ENCODE peak calls at places on chromosomes 12 and 14, in six cellular contexts. G, B, Y, V, K and N are unnamed samples. For H3K4me1, the result is how much of the 10 kb centered on the place peaks cover.

GRCh38 chr14:101068958-101069549 is 165.5 kb upstream of the RTL1 start:
- DNase-seq in B (no peak), V (no peak), G (no peak), K (no peak), Y (no peak), N (no peak)

GRCh38 chr14:94689218-94689984 is 77.2 kb downstream of the SERPINA3 start:
- DNase-seq in K (peak), Y (peak), V (peak), B (no peak), G (no peak), N (peak)

GRCh38 chr12:96368233-96368632 is 32.0 kb downstream of the CDK17 start:
- DNase-seq in G (no peak), B (no peak), V (no peak), K (no peak), Y (peak), N (no peak)

GRCh38 chr12:90829044-90829443 is 125.9 kb downstream of the CCER1 start:
- DNase-seq in B (no peak), V (no peak), G (no peak), Y (no peak), K (no peak), N (no peak)

GRCh38 chr12:92927436-92928116 is 1.5 kb downstream of the EEA1 start:
- DNase-seq in G (no peak), B (no peak), K (peak), V (peak), Y (no peak), N (no peak)

GRCh38 chr12:68001486-68002466 is 12.5 kb downstream of the IFNG-AS1 start:
- DNase-seq in B (no peak), K (peak), V (no peak), Y (peak), G (no peak), N (no peak)

GRCh38 chr14:100535287-100536131 is 51.7 kb downstream of the BEGAIN start:
- DNase-seq in G (no peak), B (peak), Y (no peak), K (no peak), V (no peak), N (peak)

GRCh38 chr12:122116707-122117535 is 38.4 kb downstream of the MLXIP start:
- DNase-seq in V (no peak), Y (no peak), G (no peak), B (no peak), K (no peak), N (peak)

GRCh38 chr12:104643921-104644669 is 187.3 kb downstream of the CHST11 start:
- DNase-seq in V (no peak), K (no peak), B (no peak), G (no peak), Y (no peak), N (peak)

GRCh38 chr12:31650927-31651326 is 8.6 kb upstream of the ETFBKMT start:
- DNase-seq in K (no peak), V (no peak), B (no peak), G (no peak), Y (no peak), N (peak)

GRCh38 chr14:93789366-93790130 is 1.3 kb upstream of the PRIMA1 start:
- DNase-seq in B (no peak), K (no peak), V (no peak), G (no peak), Y (peak), N (no peak)

GRCh38 chr12:47549258-47549657 is 156.6 kb downstream of the RPAP3 start:
- DNase-seq in B (no peak), V (no peak), Y (no peak), G (no peak), K (no peak), N (no peak)

GRCh38 chr12:112183591-112184021 is 58.2 kb downstream of the TRAFD1 start:
- DNase-seq in K (no peak), V (no peak), B (no peak), G (no peak), Y (no peak), N (no peak)

GRCh38 chr12:88266851-88267360 is 124.8 kb downstream of the TMTC3 start:
- DNase-seq in G (no peak), K (no peak), Y (no peak), B (no peak), V (no peak), N (no peak)

GRCh38 chr12:66241061-66242043 is 52.3 kb downstream of the IRAK3 start:
- DNase-seq in V (no peak), B (no peak), K (peak), Y (no peak), G (no peak), N (no peak)

GRCh38 chr12:98743362-98743953 is 98.4 kb downstream of the APAF1 start:
- DNase-seq in B (no peak), G (no peak), K (peak), V (peak), Y (peak), N (peak)

GRCh38 chr14:102493585-102493984 is 16.0 kb downstream of the ANKRD9 start:
- DNase-seq in Y (no peak), K (no peak), V (no peak), B (no peak), G (no peak), N (no peak)

GRCh38 chr12:70852416-70853150 is 68.0 kb downstream of the PTPRR start:
- DNase-seq in Y (no peak), B (no peak), G (no peak), V (no peak), K (no peak), N (no peak)

GRCh38 chr14:23132970-23133369 is 13.9 kb upstream of the CEBPE start:
- DNase-seq in B (no peak), Y (no peak), G (no peak), V (no peak), K (no peak), N (no peak)

GRCh38 chr12:100987552-100988277 is 193.1 kb downstream of the ANO4 start:
- DNase-seq in K (peak), G (no peak), B (no peak), V (peak), Y (peak), N (peak)

GRCh38 chr12:94689646-94690036 is 39.3 kb upstream of the TMCC3 start:
- DNase-seq in G (no peak), V (no peak), K (no peak), B (no peak), Y (no peak), N (no peak)

DNA sequence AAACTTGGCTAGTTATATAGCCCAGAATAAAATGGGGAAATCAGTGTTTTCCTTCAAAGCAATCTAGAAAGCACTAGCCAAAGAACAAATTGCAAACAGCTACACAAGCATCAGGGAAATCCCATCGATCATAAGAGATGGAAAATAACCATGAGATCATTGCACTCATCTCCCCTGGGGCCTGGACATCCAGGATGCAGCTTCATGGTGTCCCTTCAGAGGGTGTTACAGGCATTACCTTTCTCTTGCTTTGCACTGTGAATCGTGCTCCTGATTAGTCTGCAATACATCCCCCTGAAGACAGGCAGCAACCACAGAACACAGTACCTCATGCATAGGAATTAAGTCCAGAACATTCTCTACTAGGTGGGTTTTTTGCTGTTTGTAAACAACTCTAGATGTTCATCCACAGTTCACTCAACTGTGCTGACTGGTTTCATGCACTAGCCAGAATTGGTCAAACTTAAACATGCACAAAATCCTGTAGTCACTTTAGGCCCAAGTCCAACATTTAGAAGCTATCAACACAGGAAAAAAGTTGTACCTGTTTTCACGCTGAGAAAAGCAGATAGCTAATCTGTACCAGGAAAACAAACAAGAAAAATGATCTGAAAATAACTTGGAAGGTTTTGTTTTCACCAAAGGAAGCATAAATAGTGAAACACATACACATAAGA is 120.1 kb downstream of the ZFP36L1 start:
- DNase-seq in K (no peak), G (no peak), B (no peak), Y (no peak), V (no peak), N (no peak)
- H3K4me1 ChIP-seq in K (under half), G (under half), B (under half), Y (under half), V (under half), N (half or more)

GRCh38 chr12:6363010-6363329 is 12.4 kb downstream of the SCNN1A start:
- DNase-seq in B (no peak), V (no peak), G (no peak), Y (no peak), K (no peak), N (no peak)

GRCh38 chr12:6361834-6362233 is 13.5 kb downstream of the SCNN1A start:
- DNase-seq in V (peak), B (no peak), K (no peak), Y (no peak), G (no peak), N (peak)

GRCh38 chr12:6362383-6362782 is 13.0 kb downstream of the SCNN1A start:
- DNase-seq in G (no peak), V (no peak), K (no peak), Y (no peak), B (no peak), N (no peak)

GRCh38 chr12:6364037-6364360 is 11.4 kb downstream of the SCNN1A start:
- DNase-seq in K (no peak), V (no peak), Y (no peak), B (no peak), G (no peak), N (no peak)

GRCh38 chr12:6363330-6364036 is 11.9 kb downstream of the SCNN1A start:
- DNase-seq in K (peak), V (peak), B (peak), G (no peak), Y (peak), N (peak)
- TF ChIP-seq CTCF in K (no peak), V (peak), B (no peak), G (no peak), Y (no peak), N (peak)

GRCh38 chr12:132497514-132498405 is 7.8 kb downstream of the FBRSL1 start:
- DNase-seq in B (no peak), K (no peak), G (no peak), V (no peak), Y (no peak), N (no peak)
- H3K4me1 ChIP-seq in B (half or more), K (under half), G (under half), V (under half), Y (under half), N (half or more)

DNA sequence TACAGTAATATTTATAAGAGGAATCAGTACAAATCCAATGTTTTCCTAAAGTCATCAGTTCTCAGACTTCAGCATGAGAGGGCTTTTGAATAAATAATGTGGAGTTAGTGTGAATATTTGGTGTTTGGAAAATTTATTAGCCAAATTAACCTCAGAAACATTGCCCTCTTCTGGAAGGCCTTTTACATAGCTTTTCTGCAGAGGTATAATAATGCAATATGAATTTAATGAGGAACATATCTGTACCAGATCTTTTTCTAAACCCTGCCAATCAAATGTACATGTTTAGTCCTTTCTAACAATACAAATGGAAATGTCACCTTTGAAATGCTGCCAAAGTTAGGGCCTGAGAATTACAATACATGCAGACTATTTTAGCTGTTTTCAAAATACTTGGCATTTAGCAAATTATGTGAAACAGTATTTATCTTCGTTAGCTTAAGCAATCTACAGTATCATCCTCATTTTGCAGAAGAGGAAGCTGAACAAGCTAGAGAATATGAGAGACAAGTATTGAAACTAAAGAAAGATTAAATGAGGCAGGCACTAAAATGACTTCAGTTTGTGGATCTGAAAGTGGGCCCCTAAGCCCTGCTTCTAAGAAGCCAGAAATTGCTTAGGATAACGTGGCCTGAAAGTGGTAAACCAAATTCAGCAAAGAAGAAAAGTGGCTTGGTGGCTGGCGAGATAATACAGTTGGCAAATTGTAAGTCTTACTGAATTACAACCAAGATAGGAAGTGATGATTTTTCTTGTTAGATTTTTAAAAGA is 60.4 kb upstream of the MANSC4 start:
- DNase-seq in K (no peak), V (no peak), G (no peak), Y (no peak), B (no peak), N (no peak)
- TF ChIP-seq CTCF in K (peak), V (peak), G (peak), Y (peak), B (peak), N (no peak)

GRCh38 chr14:56809262-56810215 is 740 bp downstream of the OTX2 start:
- DNase-seq in Y (no peak), B (no peak), G (no peak), K (no peak), V (no peak), N (no peak)
- H3K4me1 ChIP-seq in Y (under half), B (under half), G (under half), K (under half), V (under half), N (under half)

GRCh38 chr12:110282343-110282860 is 1.4 kb downstream of the ATP2A2 start:
- DNase-seq in K (no peak), Y (no peak), V (no peak), B (no peak), G (no peak), N (no peak)

GRCh38 chr12:110279976-110280783 is 867 bp upstream of the ATP2A2 start:
- DNase-seq in B (peak), K (peak), G (no peak), Y (peak), V (peak), N (peak)

GRCh38 chr12:110280784-110281548 is at the start of gene ATP2A2:
- DNase-seq in B (peak), G (no peak), K (peak), Y (peak), V (peak), N (peak)

GRCh38 chr12:110282956-110283817 is 2.1 kb downstream of the ATP2A2 start:
- DNase-seq in V (no peak), G (no peak), B (peak), K (no peak), Y (no peak), N (no peak)

DNA sequence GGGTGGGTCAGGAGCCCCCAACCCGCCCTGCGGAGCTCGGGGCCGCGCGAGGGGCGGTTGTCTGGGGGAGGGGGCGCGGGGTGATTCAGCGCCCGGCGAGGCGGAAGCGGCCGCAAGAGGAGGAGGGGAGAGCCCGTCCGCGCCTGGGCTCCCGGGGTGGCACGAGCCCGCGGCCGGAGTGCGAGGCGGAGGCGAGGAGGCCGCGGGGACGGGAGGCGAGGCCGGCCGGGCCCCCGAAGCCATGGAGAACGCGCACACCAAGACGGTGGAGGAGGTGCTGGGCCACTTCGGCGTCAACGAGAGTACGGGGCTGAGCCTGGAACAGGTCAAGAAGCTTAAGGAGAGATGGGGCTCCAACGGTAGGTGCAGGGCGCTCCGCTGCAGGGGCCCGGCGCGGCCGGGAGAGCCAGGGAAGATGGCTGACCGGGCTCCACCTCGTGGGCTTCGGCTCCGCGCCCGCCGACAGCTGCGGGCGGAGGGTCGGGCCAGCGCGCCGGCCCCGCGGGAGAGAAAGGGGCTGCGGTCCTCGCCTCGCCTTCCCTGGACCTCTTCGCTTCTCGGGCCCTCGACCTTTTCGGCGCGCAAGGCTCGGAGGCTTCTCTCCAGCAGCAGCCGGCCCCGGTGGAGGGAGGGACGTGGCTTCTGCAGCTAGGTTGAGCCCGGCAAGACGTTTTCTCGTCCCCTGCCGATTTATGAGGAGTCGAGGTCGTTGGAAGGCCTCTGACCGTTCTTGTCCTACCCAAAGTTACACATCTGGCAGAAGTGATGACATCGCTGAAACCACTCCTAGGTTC is 699 bp downstream of the ATP2A2 start:
- DNase-seq in G (no peak), K (peak), V (peak), Y (peak), B (peak), N (peak)
- TF ChIP-seq CTCF in G (no peak), K (no peak), V (no peak), Y (peak), B (no peak), N (no peak)

GRCh38 chr12:9331218-9331626 is 123.0 kb upstream of the PZP start:
- DNase-seq in V (peak), K (peak), Y (peak), B (peak), G (no peak), N (peak)

GRCh38 chr12:9334026-9334692 is 126.0 kb upstream of the PZP start:
- DNase-seq in G (no peak), B (no peak), V (no peak), K (peak), Y (no peak), N (no peak)

GRCh38 chr12:9333129-9333528 is 124.9 kb upstream of the PZP start:
- DNase-seq in B (no peak), G (no peak), K (no peak), V (no peak), Y (no peak), N (no peak)

GRCh38 chr12:9334964-9335363 is 126.8 kb upstream of the PZP start:
- DNase-seq in Y (no peak), K (no peak), V (no peak), B (no peak), G (no peak), N (no peak)

GRCh38 chr12:9332564-9332963 is 124.4 kb upstream of the PZP start:
- DNase-seq in B (no peak), V (no peak), Y (no peak), K (no peak), G (no peak), N (no peak)
- H3K4me1 ChIP-seq in B (under half), V (under half), Y (under half), K (under half), G (under half), N (under half)

GRCh38 chr14:91884664-91885063 is 17.3 kb upstream of the TC2N start:
- DNase-seq in G (no peak), Y (no peak), K (no peak), V (no peak), B (no peak), N (no peak)
- TF ChIP-seq CTCF in G (no peak), Y (no peak), K (no peak), V (no peak), B (no peak), N (no peak)

DNA sequence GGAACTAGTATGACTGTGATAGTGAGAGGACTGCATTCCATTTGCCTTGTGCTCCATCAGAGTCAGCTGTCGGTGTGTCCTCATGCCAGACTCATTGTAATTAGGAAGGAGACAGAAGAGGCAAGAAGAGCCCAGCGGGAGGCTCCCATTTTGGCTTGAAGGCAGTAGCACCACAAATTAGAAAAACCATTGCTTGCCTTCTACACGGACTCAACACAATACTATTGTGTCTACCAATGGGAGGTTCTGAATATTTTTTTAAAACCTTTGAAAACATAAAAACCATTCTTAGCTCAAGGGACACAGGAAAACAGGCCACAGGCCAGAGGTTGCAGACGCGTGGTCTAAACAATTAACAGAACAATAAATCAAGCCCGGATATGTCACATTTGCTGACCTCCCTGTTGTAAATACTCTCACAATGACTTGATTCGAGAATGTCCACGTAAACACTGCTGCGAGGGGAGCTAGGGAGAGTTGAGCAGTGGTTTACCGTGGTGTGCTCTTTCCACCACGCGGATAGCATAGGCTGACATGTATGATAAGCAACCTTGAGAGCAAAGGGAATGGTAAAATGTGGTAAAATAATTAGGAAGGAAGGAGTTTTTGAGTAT is 13.6 kb upstream of the DCP1B start:
- DNase-seq in B (no peak), G (no peak), K (peak), V (no peak), Y (no peak), N (no peak)
- H3K4me1 ChIP-seq in B (under half), G (under half), K (under half), V (under half), Y (under half), N (under half)

GRCh38 chr12:124379938-124380754 is 85.3 kb downstream of the RFLNA start:
- DNase-seq in Y (no peak), G (no peak), V (peak), K (peak), B (peak), N (no peak)
- TF ChIP-seq CTCF in Y (peak), G (no peak), V (peak), K (peak), B (peak), N (peak)